ENCODE peak calls at places on chromosomes 12 and 14, in six cellular contexts. S, X, W, P, K and N are unnamed samples.
A peak's percentile ranks its signal among the peaks of the same experiment; 100 is the strongest.

GRCh38 chr12:3885179-3886094 is 12.2 kb upstream of the PARP11 start:
- DNase-seq in S (no peak), X (peak; percentile 50), W (no peak), P (peak; percentile 35), K (peak; percentile 58), N (peak; percentile 63)

GRCh38 chr12:62799766-62800406 is 135.1 kb downstream of the PPM1H start:
- DNase-seq in S (no peak), X (no peak), W (no peak), P (no peak), K (no peak), N (no peak)

GRCh38 chr12:48542300-48542928 is 17.0 kb downstream of the OR8S1 start:
- DNase-seq in S (no peak), X (peak; percentile 37), W (no peak), P (peak; percentile 66), K (peak; percentile 66), N (peak; percentile 64)

GRCh38 chr14:69715725-69716482 is 51.0 kb upstream of the SRSF5 start:
- DNase-seq in S (peak; percentile 60), X (peak; percentile 80), W (no peak), P (no peak), K (peak; percentile 66), N (peak; percentile 30)

GRCh38 chr12:81610955-81611889 is 147.9 kb downstream of the PPFIA2 start:
- DNase-seq in S (no peak), X (no peak), W (no peak), P (no peak), K (peak; percentile 56), N (no peak)

GRCh38 chr14:69713127-69713800 is 53.7 kb upstream of the SRSF5 start:
- DNase-seq in S (peak; percentile 48), X (no peak), W (no peak), P (no peak), K (peak; percentile 88), N (no peak)

GRCh38 chr12:69719336-69720316 is 19.0 kb upstream of the RAB3IP start:
- DNase-seq in S (peak; percentile 48), X (no peak), W (no peak), P (no peak), K (no peak), N (no peak)

GRCh38 chr14:103594265-103594664 is 31.5 kb downstream of the COA8 start:
- DNase-seq in S (no peak), X (peak; percentile 83), W (no peak), P (no peak), K (no peak), N (no peak)

GRCh38 chr14:55120466-55121144 is 8.4 kb upstream of the LGALS3 start:
- DNase-seq in S (no peak), X (no peak), W (peak; percentile 72), P (no peak), K (no peak), N (peak; percentile 41)

GRCh38 chr12:27627123-27627835 is 69.0 kb upstream of the REP15 start:
- DNase-seq in S (no peak), X (peak; percentile 81), W (no peak), P (no peak), K (no peak), N (no peak)

GRCh38 chr12:131066886-131067490 is 113.3 kb downstream of the ADGRD1 start:
- DNase-seq in S (peak; percentile 32), X (no peak), W (peak; percentile 67), P (no peak), K (no peak), N (no peak)

GRCh38 chr12:97982684-97983083 is 520.1 kb downstream of the RMST start:
- DNase-seq in S (no peak), X (no peak), W (no peak), P (no peak), K (no peak), N (no peak)

GRCh38 chr12:88238406-88238805 is 96.3 kb downstream of the TMTC3 start:
- DNase-seq in S (no peak), X (no peak), W (no peak), P (no peak), K (no peak), N (no peak)

GRCh38 chr12:104478396-104479140 is 21.8 kb downstream of the CHST11 start:
- DNase-seq in S (no peak), X (no peak), W (no peak), P (peak; percentile 37), K (no peak), N (peak; percentile 70)

GRCh38 chr12:14970467-14970866 is 2.4 kb upstream of the PDE6H start:
- DNase-seq in S (no peak), X (no peak), W (no peak), P (no peak), K (no peak), N (peak; percentile 59)

GRCh38 chr12:52874573-52875435 is 26.0 kb upstream of the KRT78 start:
- DNase-seq in S (no peak), X (no peak), W (no peak), P (no peak), K (no peak), N (no peak)

GRCh38 chr12:49873361-49873934 is 30.3 kb downstream of the FAIM2 start:
- DNase-seq in S (no peak), X (peak; percentile 41), W (no peak), P (no peak), K (no peak), N (peak; percentile 24)

GRCh38 chr12:127078577-127079350 is 1188.2 kb upstream of the TMEM132C start:
- DNase-seq in S (no peak), X (no peak), W (no peak), P (no peak), K (no peak), N (no peak)

GRCh38 chr14:51185754-51186153 is 54.3 kb upstream of the TMX1 start:
- DNase-seq in S (no peak), X (no peak), W (no peak), P (no peak), K (no peak), N (no peak)

GRCh38 chr14:50001146-50001998 is 108.5 kb downstream of the ARF6 start:
- DNase-seq in S (peak; percentile 86), X (peak; percentile 96), W (no peak), P (peak; percentile 78), K (no peak), N (peak; percentile 48)

GRCh38 chr12:62712561-62712960 is 222.4 kb downstream of the PPM1H start:
- DNase-seq in S (no peak), X (no peak), W (no peak), P (no peak), K (peak; percentile 25), N (no peak)

GRCh38 chr12:67068773-67069450 is 200.2 kb upstream of the CAND1 start:
- DNase-seq in S (peak; percentile 52), X (peak; percentile 53), W (no peak), P (peak; percentile 63), K (peak; percentile 63), N (peak; percentile 3)

GRCh38 chr12:49824886-49825285 is 3.3 kb downstream of the NCKAP5L start:
- DNase-seq in S (no peak), X (peak; percentile 51), W (no peak), P (no peak), K (no peak), N (peak; percentile 13)

GRCh38 chr14:95903616-95904107 is 27.0 kb downstream of the TUNAR start:
- DNase-seq in S (no peak), X (no peak), W (no peak), P (no peak), K (no peak), N (no peak)

GRCh38 chr14:35286707-35287106 is 5.5 kb upstream of the PSMA6 start:
- DNase-seq in S (no peak), X (no peak), W (no peak), P (no peak), K (no peak), N (no peak)

GRCh38 chr12:52057614-52057939 is 6.3 kb downstream of the NR4A1 start:
- DNase-seq in S (no peak), X (no peak), W (no peak), P (no peak), K (no peak), N (no peak)

GRCh38 chr14:105488781-105489606 is 2.1 kb upstream of the TEDC1 start:
- DNase-seq in S (peak; percentile 58), X (no peak), W (no peak), P (no peak), K (no peak), N (no peak)

GRCh38 chr14:60079723-60080122 is 12.0 kb upstream of the PCNX4 start:
- DNase-seq in S (no peak), X (no peak), W (no peak), P (no peak), K (peak; percentile 1), N (no peak)